ENCODE peak calls at places on chromosomes 1 and 21, in four cellular contexts. N, F, R and A are unnamed samples.

GRCh38 chr1:110559157-110559556 is 40.2 kb upstream of the KCNA10 start:
- DNase-seq in N (no peak), R (no peak), F (no peak), A (no peak)

GRCh38 chr1:245888809-245889208 is 618.3 kb downstream of the SMYD3 start:
- DNase-seq in F (no peak), R (peak; percentile 57), N (peak; percentile 65), A (no peak)

GRCh38 chr1:93847811-93848288 is 31.2 kb downstream of the DNTTIP2 start:
- DNase-seq in F (peak; percentile 38), N (peak; percentile 90), R (peak; percentile 77), A (peak; percentile 81)

GRCh38 chr1:56303805-56304204 is 275.6 kb downstream of the PLPP3 start:
- DNase-seq in N (no peak), F (no peak), R (no peak), A (no peak)

GRCh38 chr1:205980182-205980830 is 22.9 kb downstream of the RAB7B start:
- DNase-seq in F (no peak), R (no peak), N (no peak), A (no peak)

GRCh38 chr21:42567861-42568260 is 54.2 kb downstream of the SLC37A1 start:
- DNase-seq in R (no peak), N (no peak), F (no peak), A (peak; percentile 37)

GRCh38 chr1:152182942-152183341 is 23.9 kb upstream of the RPTN start:
- DNase-seq in N (no peak), F (no peak), R (peak; percentile 90), A (peak; percentile 60)

GRCh38 chr1:165424454-165425283 is 20.3 kb downstream of the RXRG start:
- DNase-seq in F (no peak), N (no peak), R (no peak), A (no peak)

GRCh38 chr1:223515416-223515815 is 122.2 kb downstream of the CCDC185 start:
- DNase-seq in R (no peak), F (no peak), N (no peak), A (no peak)

GRCh38 chr21:38438476-38438893 is 59.8 kb downstream of the ERG start:
- DNase-seq in F (peak; percentile 48), R (peak; percentile 96), N (peak; percentile 37), A (peak; percentile 64)

GRCh38 chr1:17653728-17654351 is 101.3 kb upstream of the ACTL8 start:
- DNase-seq in F (no peak), N (peak; percentile 50), R (peak; percentile 55), A (peak; percentile 75)

GRCh38 chr21:19547951-19548635 is 1144.5 kb upstream of the TMPRSS15 start:
- DNase-seq in N (no peak), R (no peak), F (no peak), A (no peak)

GRCh38 chr1:40746344-40747090 is 37.1 kb upstream of the KCNQ4 start:
- DNase-seq in F (no peak), N (no peak), R (no peak), A (no peak)

GRCh38 chr1:178768423-178768822 is 43.4 kb downstream of the RALGPS2 start:
- DNase-seq in R (peak; percentile 28), F (no peak), N (peak; percentile 66), A (no peak)

GRCh38 chr1:162305969-162306368 is 70.7 kb downstream of the SPATA46 start:
- DNase-seq in R (peak; percentile 6), F (no peak), N (no peak), A (no peak)

GRCh38 chr1:43348809-43349593 is 9.8 kb upstream of the CDC20 start:
- DNase-seq in F (peak; percentile 49), N (peak; percentile 95), R (peak; percentile 60), A (peak; percentile 98)

GRCh38 chr1:78673120-78673519 is 23.5 kb downstream of the IFI44 start:
- DNase-seq in F (no peak), R (no peak), N (peak; percentile 71), A (peak; percentile 71)

GRCh38 chr1:183544598-183545297 is 45.5 kb downstream of the NCF2 start:
- DNase-seq in R (no peak), N (peak; percentile 30), F (no peak), A (no peak)

GRCh38 chr1:54403808-54404261 is 2.4 kb downstream of the SSBP3 start:
- DNase-seq in N (no peak), R (peak; percentile 84), F (no peak), A (no peak)

GRCh38 chr1:150973258-150973825 is 1.3 kb downstream of the CERS2 start:
- DNase-seq in F (no peak), R (peak; percentile 34), N (no peak), A (no peak)

GRCh38 chr21:15293251-15293650 is 228.5 kb upstream of the NRIP1 start:
- DNase-seq in N (peak; percentile 98), R (peak; percentile 91), F (no peak), A (peak; percentile 88)

GRCh38 chr1:59025898-59026426 is 242.1 kb upstream of the JUN start:
- DNase-seq in R (peak; percentile 52), N (no peak), F (no peak), A (peak; percentile 21)

GRCh38 chr1:46458846-46459245 is 30.8 kb upstream of the DMBX1 start:
- DNase-seq in R (no peak), N (no peak), F (no peak), A (no peak)

GRCh38 chr1:224543453-224543852 is 72.7 kb upstream of the CNIH3 start:
- DNase-seq in N (no peak), F (no peak), R (peak; percentile 54), A (no peak)

GRCh38 chr1:229266269-229266668 is 4.6 kb upstream of the RAB4A start:
- DNase-seq in N (no peak), F (no peak), R (no peak), A (no peak)

GRCh38 chr1:218967836-218968235 is 205.8 kb upstream of the LYPLAL1 start:
- DNase-seq in F (no peak), R (peak; percentile 63), N (no peak), A (no peak)

GRCh38 chr1:24157921-24158481 is 15.1 kb upstream of the IL22RA1 start:
- DNase-seq in F (no peak), N (peak; percentile 31), R (peak; percentile 15), A (peak; percentile 45)

GRCh38 chr1:211639500-211640361 is 35.7 kb downstream of the NEK2 start:
- DNase-seq in R (peak; percentile 96), N (no peak), F (no peak), A (no peak)

GRCh38 chr21:27647921-27648320 is 681.0 kb upstream of the ADAMTS5 start:
- DNase-seq in R (peak; percentile 19), N (no peak), F (no peak), A (no peak)

GRCh38 chr1:183776731-183777130 is 28.2 kb upstream of the RGL1 start:
- DNase-seq in N (no peak), F (no peak), R (peak; percentile 54), A (no peak)